ENCODE peak calls at places on chromosomes 4 and X, in seven cellular contexts. One of them, this sample, is unnamed.

GRCh38 chr4:57612279-57612678 is 502.1 kb upstream of the IGFBP7 start:
- DNase-seq in SK-N-SH: no peak
- DNase-seq in GM12878: no peak
- DNase-seq in HepG2: no peak
- DNase-seq in K562: no peak
- DNase-seq in H1: no peak
- DNase-seq in HCT116: no peak
- DNase-seq in this sample: no peak

GRCh38 chr4:24210332-24210902 is 320.6 kb upstream of the PPARGC1A start:
- DNase-seq in HCT116: no peak
- DNase-seq in H1: no peak
- DNase-seq in K562: no peak
- DNase-seq in HepG2: no peak
- DNase-seq in SK-N-SH: no peak
- DNase-seq in GM12878: no peak
- DNase-seq in this sample: no peak

GRCh38 chrX:100649550-100650356 is 5.8 kb downstream of the SRPX2 start:
- DNase-seq in SK-N-SH: no peak
- DNase-seq in HCT116: no peak
- DNase-seq in GM12878: no peak
- DNase-seq in HepG2: peak
- DNase-seq in K562: no peak
- DNase-seq in H1: no peak
- DNase-seq in this sample: peak

GRCh38 chr4:122963222-122963621 is 40.8 kb upstream of the NUDT6 start:
- DNase-seq in HepG2: no peak
- DNase-seq in H1: no peak
- DNase-seq in GM12878: no peak
- DNase-seq in SK-N-SH: no peak
- DNase-seq in HCT116: no peak
- DNase-seq in K562: no peak
- DNase-seq in this sample: no peak

GRCh38 chrX:44874481-44875184 is 1.6 kb downstream of the KDM6A start:
- DNase-seq in H1: no peak
- DNase-seq in HCT116: no peak
- DNase-seq in SK-N-SH: peak
- DNase-seq in GM12878: no peak
- DNase-seq in K562: peak
- DNase-seq in HepG2: no peak
- DNase-seq in this sample: peak

GRCh38 chr4:142663828-142664227 is 182.3 kb downstream of the INPP4B start:
- DNase-seq in K562: no peak
- DNase-seq in HCT116: no peak
- DNase-seq in GM12878: no peak
- DNase-seq in SK-N-SH: no peak
- DNase-seq in H1: no peak
- DNase-seq in HepG2: no peak
- DNase-seq in this sample: no peak

GRCh38 chrX:48747415-48748026 is 14.0 kb upstream of the GLOD5 start:
- DNase-seq in K562: no peak
- DNase-seq in SK-N-SH: no peak
- DNase-seq in HCT116: no peak
- DNase-seq in HepG2: no peak
- DNase-seq in GM12878: no peak
- DNase-seq in H1: no peak
- DNase-seq in this sample: no peak

GRCh38 chrX:154374361-154375155 is at the start of gene FLNA:
- DNase-seq in SK-N-SH: peak
- DNase-seq in K562: no peak
- DNase-seq in H1: no peak
- DNase-seq in GM12878: no peak
- DNase-seq in HepG2: no peak
- DNase-seq in HCT116: no peak
- DNase-seq in this sample: no peak

GRCh38 chr4:112130903-112131302 is 14.4 kb upstream of the FAM241A start:
- DNase-seq in HepG2: no peak
- DNase-seq in K562: no peak
- DNase-seq in H1: no peak
- DNase-seq in HCT116: no peak
- DNase-seq in GM12878: no peak
- DNase-seq in SK-N-SH: no peak
- DNase-seq in this sample: no peak

GRCh38 chr4:48635310-48635709 is 144.8 kb downstream of the FRYL start:
- DNase-seq in GM12878: no peak
- DNase-seq in HCT116: peak
- DNase-seq in HepG2: peak
- DNase-seq in H1: no peak
- DNase-seq in K562: no peak
- DNase-seq in SK-N-SH: no peak
- DNase-seq in this sample: no peak

GRCh38 chr4:151688003-151688784 is 72.6 kb downstream of the GATB start:
- DNase-seq in H1: no peak
- DNase-seq in GM12878: no peak
- DNase-seq in HepG2: no peak
- DNase-seq in K562: no peak
- DNase-seq in HCT116: no peak
- DNase-seq in SK-N-SH: no peak
- DNase-seq in this sample: no peak

GRCh38 chr4:973431-974397 is at the start of gene DGKQ:
- DNase-seq in HCT116: no peak
- DNase-seq in H1: no peak
- DNase-seq in K562: peak
- DNase-seq in SK-N-SH: peak
- DNase-seq in GM12878: no peak
- DNase-seq in HepG2: peak
- DNase-seq in this sample: peak

GRCh38 chr4:135741583-135741982 is 1540.0 kb upstream of the PABPC4L start:
- DNase-seq in SK-N-SH: no peak
- DNase-seq in HCT116: no peak
- DNase-seq in H1: no peak
- DNase-seq in GM12878: no peak
- DNase-seq in K562: no peak
- DNase-seq in HepG2: no peak
- DNase-seq in this sample: no peak

GRCh38 chr4:159484861-159485260 is 382.0 kb downstream of the RAPGEF2 start:
- DNase-seq in SK-N-SH: no peak
- DNase-seq in H1: no peak
- DNase-seq in GM12878: no peak
- DNase-seq in HCT116: no peak
- DNase-seq in HepG2: no peak
- DNase-seq in K562: no peak
- DNase-seq in this sample: peak

GRCh38 chr4:11111370-11111769 is 317.3 kb downstream of the HS3ST1 start:
- DNase-seq in SK-N-SH: no peak
- DNase-seq in H1: no peak
- DNase-seq in K562: no peak
- DNase-seq in HCT116: no peak
- DNase-seq in HepG2: no peak
- DNase-seq in GM12878: no peak
- DNase-seq in this sample: no peak

GRCh38 chr4:5751918-5752802 is 41.2 kb downstream of the EVC start:
- DNase-seq in K562: no peak
- DNase-seq in GM12878: no peak
- DNase-seq in H1: peak
- DNase-seq in HepG2: no peak
- DNase-seq in HCT116: no peak
- DNase-seq in SK-N-SH: no peak
- DNase-seq in this sample: no peak

DNA sequence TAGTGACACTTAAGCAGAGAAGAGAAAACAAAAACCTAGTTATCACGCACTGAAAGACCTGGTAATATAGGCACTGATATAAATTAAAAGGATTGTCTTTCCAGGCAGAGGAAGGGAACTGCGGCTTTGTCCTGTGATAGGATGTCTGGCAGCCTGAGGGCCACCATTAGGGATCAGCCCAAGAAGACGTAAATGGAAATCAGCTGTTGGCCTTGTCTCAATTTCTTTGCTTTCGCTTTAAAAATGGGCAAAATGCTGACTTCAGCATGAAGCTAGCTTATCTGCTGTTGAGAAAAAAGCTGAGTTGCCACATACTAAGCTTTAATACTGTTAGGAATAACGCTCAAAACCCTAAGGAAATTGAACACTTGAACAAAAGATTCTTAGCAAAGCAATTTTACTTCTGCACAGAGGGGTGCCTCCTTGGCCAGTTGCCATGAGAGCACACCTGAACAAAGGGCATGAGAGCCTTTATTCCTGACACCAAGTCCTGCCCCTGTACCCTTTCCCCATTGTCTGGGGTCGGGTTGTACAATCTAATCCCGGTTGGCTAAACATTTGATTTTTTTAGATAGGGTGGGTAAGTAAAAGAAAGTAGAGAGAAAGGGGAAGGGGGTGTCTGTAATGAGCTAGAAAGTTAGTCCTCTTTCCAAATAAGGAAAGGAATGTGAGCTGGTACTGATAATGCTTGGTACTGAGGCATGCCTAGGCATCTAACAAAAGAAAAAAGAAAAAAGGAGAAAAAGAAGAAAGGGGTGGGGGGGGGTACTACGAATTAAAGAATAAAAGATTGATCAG is 85.2 kb upstream of the UCP1 start:
- DNase-seq in SK-N-SH: peak
- DNase-seq in H1: no peak
- DNase-seq in GM12878: no peak
- DNase-seq in K562: no peak
- DNase-seq in HCT116: no peak
- DNase-seq in HepG2: no peak
- DNase-seq in this sample: no peak
- TF ChIP-seq JUND in SK-N-SH: no peak
- TF ChIP-seq JUND in H1: no peak
- TF ChIP-seq JUND in GM12878: no peak
- TF ChIP-seq JUND in K562: no peak
- TF ChIP-seq JUND in HCT116: no peak
- TF ChIP-seq JUND in HepG2: no peak
- TF ChIP-seq JUND in this sample: no peak

GRCh38 chrX:130260316-130260715 is 8.4 kb downstream of the ZNF280C start:
- DNase-seq in HCT116: peak
- DNase-seq in HepG2: no peak
- DNase-seq in SK-N-SH: no peak
- DNase-seq in K562: peak
- DNase-seq in GM12878: no peak
- DNase-seq in H1: no peak
- DNase-seq in this sample: no peak

GRCh38 chrX:130268500-130269170 is at the start of gene ZNF280C:
- DNase-seq in HepG2: peak
- DNase-seq in HCT116: peak
- DNase-seq in GM12878: peak
- DNase-seq in H1: peak
- DNase-seq in SK-N-SH: peak
- DNase-seq in K562: peak
- DNase-seq in this sample: peak

GRCh38 chrX:130261494-130261893 is 7.2 kb downstream of the ZNF280C start:
- DNase-seq in H1: no peak
- DNase-seq in K562: no peak
- DNase-seq in HepG2: no peak
- DNase-seq in GM12878: no peak
- DNase-seq in HCT116: no peak
- DNase-seq in SK-N-SH: no peak
- DNase-seq in this sample: no peak

GRCh38 chrX:130264573-130264972 is 4.1 kb downstream of the ZNF280C start:
- DNase-seq in SK-N-SH: no peak
- DNase-seq in HepG2: no peak
- DNase-seq in HCT116: no peak
- DNase-seq in GM12878: no peak
- DNase-seq in H1: no peak
- DNase-seq in K562: no peak
- DNase-seq in this sample: no peak

DNA sequence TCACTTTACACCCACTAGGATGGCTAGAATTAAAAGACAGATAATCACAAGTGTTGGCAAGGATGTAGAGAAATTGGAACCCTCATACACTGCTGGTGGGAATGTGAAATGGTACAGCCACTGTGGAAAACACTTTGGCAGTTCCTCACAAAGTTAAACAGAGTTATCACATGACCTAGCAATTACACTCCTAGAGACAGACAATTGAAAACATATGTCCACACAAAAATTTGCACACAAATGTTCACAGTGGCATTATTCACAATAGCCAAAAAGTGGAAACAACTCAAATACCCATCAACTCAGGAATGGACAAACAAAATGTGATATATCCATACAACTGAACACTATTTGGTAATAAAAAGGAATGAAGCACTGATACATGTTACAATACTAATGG is 5.7 kb downstream of the ZNF280C start:
- DNase-seq in H1: no peak
- DNase-seq in SK-N-SH: no peak
- DNase-seq in K562: no peak
- DNase-seq in HCT116: no peak
- DNase-seq in GM12878: no peak
- DNase-seq in HepG2: no peak
- DNase-seq in this sample: no peak
- TF ChIP-seq JUND in H1: no peak
- TF ChIP-seq JUND in SK-N-SH: no peak
- TF ChIP-seq JUND in K562: no peak
- TF ChIP-seq JUND in HCT116: no peak
- TF ChIP-seq JUND in GM12878: no peak
- TF ChIP-seq JUND in HepG2: no peak
- TF ChIP-seq JUND in this sample: no peak

DNA sequence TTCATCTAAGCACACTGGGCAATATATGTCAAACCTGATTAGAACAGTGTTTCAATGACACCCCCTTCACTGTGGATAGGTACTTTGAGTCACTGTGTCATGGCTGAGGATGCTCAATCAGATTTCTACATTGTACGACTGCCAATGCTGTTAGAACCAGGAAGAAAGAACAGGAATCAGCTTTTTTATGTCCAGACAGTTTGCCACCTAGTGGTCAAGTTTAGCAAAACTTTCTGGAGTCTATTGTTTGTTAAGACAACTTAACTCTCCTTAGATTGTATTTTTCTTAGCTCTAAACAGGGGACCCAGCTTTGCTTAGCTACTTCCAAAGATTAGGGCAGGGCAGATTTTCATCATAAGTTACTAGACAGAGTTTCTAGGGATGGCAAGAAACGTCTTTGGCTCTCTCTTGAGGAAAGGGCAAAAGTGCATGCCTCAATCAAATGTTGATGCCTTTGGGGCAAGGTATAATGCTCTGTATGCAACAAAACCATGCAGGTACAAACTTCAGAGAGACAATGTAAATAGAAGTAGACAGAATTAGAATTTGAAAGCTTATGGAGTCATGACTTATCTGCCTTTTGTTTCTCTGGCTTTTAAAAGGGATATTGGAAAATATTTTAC is 40.5 kb upstream of the BMP3 start:
- DNase-seq in K562: peak
- DNase-seq in HCT116: peak
- DNase-seq in HepG2: peak
- DNase-seq in GM12878: peak
- DNase-seq in H1: peak
- DNase-seq in SK-N-SH: peak
- DNase-seq in this sample: peak
- TF ChIP-seq JUND in K562: no peak
- TF ChIP-seq JUND in HCT116: no peak
- TF ChIP-seq JUND in HepG2: no peak
- TF ChIP-seq JUND in GM12878: no peak
- TF ChIP-seq JUND in H1: no peak
- TF ChIP-seq JUND in SK-N-SH: no peak
- TF ChIP-seq JUND in this sample: no peak

DNA sequence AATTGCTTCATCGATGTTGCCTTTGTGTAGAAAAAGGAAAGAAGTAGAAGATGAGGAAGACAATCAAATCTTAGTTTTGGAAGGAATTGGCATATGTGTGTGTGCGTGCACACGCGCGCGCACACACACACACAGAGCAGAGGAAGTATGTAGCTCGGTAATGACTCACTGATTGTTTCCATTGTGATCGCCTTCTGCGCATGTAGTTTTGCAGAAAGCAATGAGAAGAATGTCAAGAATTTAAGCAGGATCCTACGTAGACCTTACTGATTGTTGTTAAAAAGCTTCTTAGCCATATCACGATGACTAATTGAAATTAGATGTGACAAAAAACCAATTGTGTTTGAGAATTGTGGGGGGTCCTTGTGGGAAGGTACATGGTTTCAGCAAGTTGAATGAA is 12.8 kb upstream of the LIMCH1 start:
- DNase-seq in HCT116: peak
- DNase-seq in K562: no peak
- DNase-seq in SK-N-SH: no peak
- DNase-seq in H1: peak
- DNase-seq in GM12878: no peak
- DNase-seq in HepG2: no peak
- DNase-seq in this sample: no peak
- TF ChIP-seq JUND in HCT116: peak
- TF ChIP-seq JUND in K562: no peak
- TF ChIP-seq JUND in SK-N-SH: no peak
- TF ChIP-seq JUND in H1: peak
- TF ChIP-seq JUND in GM12878: no peak
- TF ChIP-seq JUND in HepG2: no peak
- TF ChIP-seq JUND in this sample: no peak

This sample was measured in T47D.